ENCODE peak calls at places on chromosomes 11 and 22, in seven cellular contexts. O is endothelial cell of umbilical vein, S is AG04449, C is fibroblast of lung, T is endodermal cell, F is PC-3, I is fibroblast of mammary gland. L is an unnamed sample.

GRCh38 chr11:113587318-113587739 is 112.1 kb upstream of the DRD2 start:
- DNase-seq in T (peak), I (peak), S (no peak), F (peak), C (no peak), O (no peak), L (peak)

GRCh38 chr11:35553021-35553420 is 27.6 kb upstream of the PAMR1 start:
- DNase-seq in F (no peak), I (peak), C (no peak), S (no peak), T (no peak), O (no peak), L (no peak)

GRCh38 chr11:93478841-93479240 is 64.3 kb downstream of the SMCO4 start:
- DNase-seq in O (no peak), I (no peak), S (no peak), F (no peak), T (no peak), C (no peak), L (no peak)

GRCh38 chr11:60193687-60194433 is 11.0 kb upstream of the MS4A6A start:
- DNase-seq in T (peak), F (peak), O (peak), C (peak), S (no peak), I (peak), L (peak)

GRCh38 chr22:45911601-45912271 is 65.2 kb downstream of the WNT7B start:
- DNase-seq in S (no peak), F (peak), O (no peak), T (no peak), C (peak), I (peak), L (peak)

GRCh38 chr22:49418341-49418894 is 409.3 kb downstream of the BRD1 start:
- DNase-seq in C (no peak), S (no peak), F (no peak), T (peak), I (no peak), O (no peak), L (no peak)

GRCh38 chr22:21020802-21021429 is 6.0 kb downstream of the P2RX6 start:
- DNase-seq in O (no peak), C (no peak), F (peak), S (no peak), T (peak), I (no peak), L (peak)

GRCh38 chr22:23408321-23408720 is 171.8 kb downstream of the IGLL1 start:
- DNase-seq in F (peak), S (no peak), O (no peak), T (no peak), C (no peak), I (no peak), L (no peak)

GRCh38 chr22:24965822-24966626 is 13.5 kb downstream of the KIAA1671 start:
- DNase-seq in T (no peak), O (peak), F (peak), S (no peak), C (no peak), I (no peak), L (peak)

GRCh38 chr11:27795955-27796861 is 96.0 kb upstream of the BDNF start:
- DNase-seq in T (peak), I (no peak), F (no peak), O (no peak), C (no peak), S (no peak), L (no peak)

GRCh38 chr11:1397146-1397861 is 7.6 kb downstream of the BRSK2 start:
- DNase-seq in F (no peak), O (no peak), S (no peak), T (no peak), I (no peak), C (no peak), L (no peak)

GRCh38 chr11:96014234-96014633 is 90.3 kb upstream of the MTMR2 start:
- DNase-seq in S (no peak), C (peak), O (no peak), I (peak), F (peak), T (no peak), L (peak)

GRCh38 chr11:102144357-102145342 is 34.4 kb downstream of the YAP1 start:
- DNase-seq in C (peak), S (no peak), F (peak), O (peak), I (peak), T (no peak), L (peak)

GRCh38 chr11:111429066-111429506 is 50.0 kb upstream of the POU2AF1 start:
- DNase-seq in O (peak), S (no peak), I (peak), T (peak), C (peak), F (peak), L (peak)

GRCh38 chr11:88345949-88346348 is 8.4 kb upstream of the CTSC start:
- DNase-seq in O (no peak), F (no peak), T (no peak), C (no peak), S (no peak), I (no peak), L (no peak)

GRCh38 chr11:11988862-11989261 is 19.6 kb downstream of the DKK3 start:
- DNase-seq in T (peak), O (no peak), S (no peak), I (no peak), F (no peak), C (no peak), L (no peak)

GRCh38 chr11:134416726-134417125 is 4.7 kb upstream of the B3GAT1 start:
- DNase-seq in T (no peak), C (no peak), O (no peak), S (no peak), F (no peak), I (no peak), L (no peak)

GRCh38 chr11:118295834-118296454 is 8.6 kb upstream of the CD3E start:
- DNase-seq in O (peak), F (peak), C (peak), T (peak), I (peak), S (no peak), L (peak)

GRCh38 chr11:134643519-134644042 is 231.5 kb upstream of the B3GAT1 start:
- DNase-seq in O (no peak), C (no peak), I (no peak), T (peak), S (no peak), F (no peak), L (no peak)

GRCh38 chr11:100774859-100775258 is 87.8 kb downstream of the ARHGAP42 start:
- DNase-seq in I (no peak), F (no peak), S (no peak), T (no peak), C (no peak), O (no peak), L (no peak)

GRCh38 chr22:35684270-35684700 is 33.4 kb upstream of the APOL5 start:
- DNase-seq in I (peak), S (no peak), T (peak), F (no peak), O (peak), C (peak), L (peak)

GRCh38 chr11:94815705-94816344 is 47.7 kb downstream of the AMOTL1 start:
- DNase-seq in F (peak), C (no peak), O (no peak), I (peak), T (peak), S (no peak), L (no peak)

GRCh38 chr22:46596032-46596441 is 24.1 kb upstream of the GRAMD4 start:
- DNase-seq in C (no peak), O (no peak), S (no peak), T (no peak), I (no peak), F (no peak), L (no peak)

GRCh38 chr11:93143800-93144199 is 54.0 kb downstream of the SLC36A4 start:
- DNase-seq in I (no peak), O (no peak), C (no peak), T (no peak), S (no peak), F (no peak), L (no peak)

GRCh38 chr11:118572914-118573550 is 823 bp downstream of the ARCN1 start:
- DNase-seq in O (peak), I (peak), T (peak), S (no peak), F (peak), C (peak), L (peak)

GRCh38 chr22:30649430-30650007 is 13.9 kb downstream of the SLC35E4 start:
- DNase-seq in F (peak), C (peak), S (no peak), T (peak), O (peak), I (peak), L (peak)

GRCh38 chr11:75536786-75537629 is 11.3 kb upstream of the GDPD5 start:
- DNase-seq in F (peak), C (no peak), T (peak), I (peak), S (no peak), O (no peak), L (peak)

GRCh38 chr11:79087957-79088318 is 352.9 kb downstream of the TENM4 start:
- DNase-seq in O (no peak), S (no peak), F (no peak), T (no peak), C (peak), I (no peak), L (no peak)

GRCh38 chr11:12806113-12806512 is 131.9 kb downstream of the TEAD1 start:
- DNase-seq in O (no peak), T (no peak), F (no peak), I (peak), S (no peak), C (peak), L (peak)

DNA sequence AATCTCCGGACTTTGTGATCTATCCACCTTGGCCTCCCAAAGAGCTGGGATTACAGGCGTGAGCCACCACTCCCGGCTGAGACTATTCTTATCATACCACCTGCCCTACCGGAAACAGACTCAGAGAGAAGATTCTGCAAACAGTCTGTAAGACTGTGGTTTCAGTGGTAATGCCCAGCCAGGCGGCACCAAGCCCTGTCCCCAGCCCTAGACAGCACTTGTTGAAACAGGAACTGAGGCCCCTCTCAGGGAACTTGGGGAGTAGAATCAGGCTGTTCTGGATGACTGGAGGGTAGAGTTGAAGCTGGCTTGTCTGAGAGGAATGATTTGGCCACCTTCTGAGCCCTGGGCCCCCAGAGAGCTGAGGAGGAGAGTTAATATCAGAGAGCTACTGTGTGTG is 1.3 kb upstream of the INSC start:
- DNase-seq in S (no peak), I (no peak), O (no peak), C (no peak), F (no peak), T (no peak), L (no peak)
- H3K4me3 ChIP-seq in S (no peak), I (no peak), O (no peak), C (no peak), F (no peak), T (no peak), L (no peak)

DNA sequence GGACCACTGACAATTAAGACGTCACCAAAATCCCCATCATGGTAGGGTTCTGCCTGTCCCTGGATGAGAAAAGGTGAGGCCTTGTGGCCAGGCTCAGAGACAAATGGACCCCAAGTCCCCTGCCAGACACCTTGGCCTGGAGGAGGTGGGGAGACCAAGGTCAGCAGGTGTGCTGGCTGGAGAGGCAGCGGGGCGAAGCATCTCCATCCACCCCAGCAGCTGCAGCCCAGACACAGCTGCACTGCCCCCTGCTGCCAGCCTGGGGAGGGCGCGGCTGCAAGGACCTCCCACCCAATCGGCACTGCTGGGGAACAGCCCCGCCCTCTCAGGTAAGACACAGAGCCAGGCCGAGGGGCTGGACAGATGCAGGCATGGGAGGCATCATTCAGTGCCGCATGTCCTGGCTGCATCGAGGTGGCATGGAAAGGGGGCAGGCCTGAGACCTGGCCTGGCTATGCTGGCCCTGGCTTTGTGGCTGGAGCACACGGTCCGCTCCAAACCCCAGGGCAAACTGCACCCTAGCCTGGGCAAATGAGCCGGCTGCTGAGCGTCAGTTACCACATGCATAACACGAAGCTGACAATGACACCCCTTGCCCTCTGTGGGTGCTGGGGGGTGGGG is 12.2 kb upstream of the MFNG start:
- DNase-seq in O (peak), T (peak), C (no peak), S (no peak), F (no peak), I (no peak), L (no peak)
- TF ChIP-seq CTCF in O (peak), T (peak), C (no peak), S (peak), F (peak), I (no peak), L (no peak)

GRCh38 chr11:70271635-70271953 is 1.1 kb downstream of the PPFIA1 start:
- DNase-seq in O (no peak), I (no peak), F (no peak), T (no peak), C (no peak), S (no peak), L (no peak)
- H3K4me3 ChIP-seq in O (peak), I (peak), F (peak), T (peak), C (peak), S (peak), L (peak)

DNA sequence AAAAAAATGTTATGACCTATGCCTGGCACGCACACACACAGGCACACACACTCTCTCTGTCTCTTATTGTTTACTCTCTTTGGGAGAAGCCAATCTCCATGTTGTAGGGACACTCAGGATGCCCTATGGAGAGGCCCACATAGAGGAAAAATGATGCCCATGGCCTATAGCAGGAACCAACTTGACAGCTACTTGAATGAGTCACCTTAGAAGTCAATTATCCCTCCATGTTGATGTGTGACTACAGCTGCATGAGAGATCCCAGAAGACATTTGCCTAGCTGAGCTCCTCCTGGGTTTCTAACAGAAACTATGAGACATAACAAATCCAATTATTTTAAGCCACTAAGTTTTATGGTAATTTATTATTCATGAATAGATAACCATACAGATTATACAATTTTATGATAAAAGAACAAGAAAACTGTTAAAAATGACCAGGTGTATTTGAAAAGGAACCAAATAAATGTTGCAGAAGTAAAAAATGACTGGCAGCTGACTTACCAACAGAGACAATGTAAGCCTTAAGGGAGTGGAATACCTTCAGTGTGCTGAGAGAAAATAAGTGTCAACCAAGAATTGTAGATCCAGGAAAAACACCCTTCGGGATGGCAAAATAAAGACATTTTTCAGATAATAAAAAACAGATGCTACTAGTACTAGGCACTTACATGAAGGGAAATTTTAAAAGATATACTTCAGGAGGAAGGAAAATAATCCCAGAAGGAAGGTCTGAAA is 403.7 kb upstream of the SYN3 start:
- DNase-seq in F (no peak), I (no peak), C (no peak), T (no peak), S (no peak), O (no peak), L (no peak)
- TF ChIP-seq CTCF in F (no peak), I (no peak), C (no peak), T (no peak), S (no peak), O (no peak), L (no peak)

DNA sequence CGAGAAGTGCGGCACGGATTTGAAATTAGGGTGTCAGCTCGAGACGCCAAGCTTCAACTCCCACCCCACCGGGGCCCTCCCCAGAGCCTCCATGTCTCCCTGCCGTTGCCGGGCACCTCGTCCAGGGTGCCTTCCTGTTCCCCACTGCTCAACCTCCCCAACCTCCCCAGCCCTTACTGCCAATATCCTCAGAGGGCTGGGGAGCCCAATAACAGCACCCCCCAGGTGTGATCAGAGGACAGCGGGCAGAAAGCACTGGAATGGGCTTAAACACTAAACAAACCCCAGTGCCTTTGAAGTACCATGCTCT is 1336.4 kb downstream of the TBC1D22A start:
- DNase-seq in O (no peak), T (peak), I (no peak), F (no peak), C (no peak), S (no peak), L (no peak)
- H3K4me3 ChIP-seq in O (no peak), T (no peak), I (no peak), F (no peak), C (no peak), S (no peak), L (no peak)

GRCh38 chr11:86671386-86672006 is 920 bp downstream of the ME3 start:
- DNase-seq in F (peak), S (no peak), O (peak), C (peak), I (peak), T (peak), L (peak)
- TF ChIP-seq CTCF in F (no peak), S (no peak), O (no peak), C (no peak), I (no peak), T (no peak), L (no peak)